ENCODE peak calls at places on chromosomes 2 and 18, in five cellular contexts. H is stomach, W is endothelial cell of umbilical vein, X is vagina, O is breast epithelium. Z is an unnamed sample.

GRCh38 chr2:237280235-237280634 is 133.7 kb downstream of the COL6A3 start:
- DNase-seq in H (no peak), W (no peak), X (no peak), O (no peak), Z (no peak)

GRCh38 chr2:28199995-28200394 is 192.7 kb upstream of the FOSL2 start:
- DNase-seq in H (no peak), W (no peak), X (no peak), O (no peak), Z (no peak)

GRCh38 chr18:21741511-21742322 is 1.1 kb downstream of the MIB1 start:
- DNase-seq in H (peak), W (peak), X (no peak), O (no peak), Z (no peak)

GRCh38 chr18:3151379-3152264 is 68.1 kb downstream of the MYOM1 start:
- DNase-seq in H (no peak), W (peak), X (no peak), O (no peak), Z (no peak)

GRCh38 chr18:48541026-48541746 is 2.4 kb downstream of the CTIF start:
- DNase-seq in H (peak), W (peak), X (no peak), O (peak), Z (peak)

GRCh38 chr2:129914538-129915302 is 64.7 kb upstream of the RAB6C start:
- DNase-seq in H (peak), W (no peak), X (peak), O (no peak), Z (no peak)

GRCh38 chr2:19021100-19021476 is 337.3 kb downstream of the OSR1 start:
- DNase-seq in H (no peak), W (no peak), X (no peak), O (no peak), Z (no peak)

GRCh38 chr2:145380436-145381017 is 860.6 kb upstream of the ZEB2 start:
- DNase-seq in H (no peak), W (peak), X (no peak), O (no peak), Z (no peak)

GRCh38 chr2:167553635-167554034 is 665.4 kb downstream of the XIRP2 start:
- DNase-seq in H (no peak), W (no peak), X (no peak), O (no peak), Z (no peak)

GRCh38 chr2:95058989-95059601 is 33.6 kb downstream of the MAL start:
- DNase-seq in H (peak), W (no peak), X (no peak), O (peak), Z (peak)

GRCh38 chr2:97662895-97663625 is 784 bp downstream of the ACTR1B start:
- DNase-seq in H (peak), W (peak), X (no peak), O (peak), Z (peak)

GRCh38 chr2:63819765-63820717 is 21.7 kb upstream of the UGP2 start:
- DNase-seq in H (no peak), W (no peak), X (no peak), O (no peak), Z (no peak)

GRCh38 chr18:64253222-64253621 is 104.3 kb upstream of the LINC00305 start:
- DNase-seq in H (no peak), W (no peak), X (no peak), O (no peak), Z (no peak)

GRCh38 chr18:67951166-67951565 is 434.6 kb upstream of the DSEL start:
- DNase-seq in H (no peak), W (no peak), X (no peak), O (no peak), Z (no peak)

GRCh38 chr2:96159084-96159830 is 14.0 kb upstream of the DUSP2 start:
- DNase-seq in H (no peak), W (no peak), X (no peak), O (no peak), Z (peak)

GRCh38 chr2:288002-288742 is at the start of gene ALKAL2:
- DNase-seq in H (peak), W (no peak), X (no peak), O (no peak), Z (no peak)

GRCh38 chr2:2142350-2142749 is 188.7 kb downstream of the MYT1L start:
- DNase-seq in H (no peak), W (no peak), X (no peak), O (no peak), Z (no peak)

GRCh38 chr2:96875498-96876035 is 5.7 kb upstream of the SEMA4C start:
- DNase-seq in H (no peak), W (no peak), X (no peak), O (no peak), Z (no peak)

GRCh38 chr2:36701391-36701795 is 4.9 kb downstream of the VIT start:
- DNase-seq in H (no peak), W (no peak), X (no peak), O (no peak), Z (no peak)

GRCh38 chr2:133438026-133438425 is 130.2 kb downstream of the NCKAP5 start:
- DNase-seq in H (no peak), W (no peak), X (no peak), O (no peak), Z (no peak)

GRCh38 chr2:151771599-151772358 is 37.5 kb upstream of the NEB start:
- DNase-seq in H (no peak), W (no peak), X (no peak), O (no peak), Z (peak)

GRCh38 chr2:16713011-16713423 is 47.4 kb upstream of the CYRIA start:
- DNase-seq in H (no peak), W (no peak), X (no peak), O (no peak), Z (no peak)

GRCh38 chr2:118807668-118808428 is 39.6 kb downstream of the EN1 start:
- DNase-seq in H (no peak), W (no peak), X (no peak), O (no peak), Z (no peak)

GRCh38 chr2:111176867-111177266 is 56.2 kb downstream of the BCL2L11 start:
- DNase-seq in H (no peak), W (no peak), X (no peak), O (no peak), Z (peak)

GRCh38 chr2:16273111-16273510 is 332.8 kb downstream of the MYCN start:
- DNase-seq in H (no peak), W (no peak), X (no peak), O (no peak), Z (no peak)

GRCh38 chr2:46793423-46794416 is 121.9 kb downstream of the MCFD2 start:
- DNase-seq in H (peak), W (no peak), X (no peak), O (no peak), Z (no peak)

GRCh38 chr2:148027822-148028221 is 6.9 kb downstream of the MBD5 start:
- DNase-seq in H (no peak), W (no peak), X (no peak), O (no peak), Z (no peak)

GRCh38 chr2:128313076-128313836 is 5.4 kb downstream of the HS6ST1 start:
- DNase-seq in H (peak), W (no peak), X (no peak), O (peak), Z (no peak)

GRCh38 chr2:184628051-184628450 is 29.7 kb downstream of the ZNF804A start:
- DNase-seq in H (no peak), W (no peak), X (no peak), O (no peak), Z (no peak)

GRCh38 chr2:53969285-53970094 is 1.3 kb downstream of the PSME4 start:
- DNase-seq in H (no peak), W (peak), X (no peak), O (no peak), Z (no peak)

GRCh38 chr2:32719933-32720716 is 92.3 kb downstream of the TTC27 start:
- DNase-seq in H (no peak), W (peak), X (no peak), O (no peak), Z (no peak)

GRCh38 chr2:68428746-68429145 is 38.3 kb downstream of the FBXO48 start:
- DNase-seq in H (no peak), W (no peak), X (no peak), O (no peak), Z (no peak)

GRCh38 chr2:65331361-65331760 is 101.0 kb downstream of the SPRED2 start:
- DNase-seq in H (no peak), W (no peak), X (no peak), O (no peak), Z (no peak)

GRCh38 chr2:65329551-65329950 is 101.9 kb downstream of the ACTR2 start:
- DNase-seq in H (no peak), W (no peak), X (no peak), O (no peak), Z (no peak)

GRCh38 chr2:65325066-65325465 is 97.4 kb downstream of the ACTR2 start:
- DNase-seq in H (no peak), W (no peak), X (no peak), O (no peak), Z (no peak)

GRCh38 chr2:65326276-65326675 is 98.6 kb downstream of the ACTR2 start:
- DNase-seq in H (no peak), W (no peak), X (no peak), O (peak), Z (no peak)
- TF ChIP-seq POLR2AphosphoS5 in H (no peak), W (no peak), X (no peak), O (no peak), Z (no peak)

GRCh38 chr2:234631896-234632514 is 135.1 kb upstream of the ARL4C start:
- DNase-seq in H (no peak), W (no peak), X (peak), O (no peak), Z (no peak)

GRCh38 chr2:234630676-234631350 is 133.9 kb upstream of the ARL4C start:
- DNase-seq in H (no peak), W (no peak), X (peak), O (no peak), Z (no peak)

GRCh38 chr2:234626566-234627130 is 129.8 kb upstream of the ARL4C start:
- DNase-seq in H (no peak), W (no peak), X (peak), O (no peak), Z (no peak)

GRCh38 chr2:234628953-234629352 is 132.1 kb upstream of the ARL4C start:
- DNase-seq in H (no peak), W (no peak), X (peak), O (no peak), Z (no peak)

GRCh38 chr2:234629596-234629995 is 132.7 kb upstream of the ARL4C start:
- DNase-seq in H (no peak), W (no peak), X (no peak), O (no peak), Z (no peak)
- TF ChIP-seq POLR2AphosphoS5 in H (no peak), W (no peak), X (no peak), O (no peak), Z (no peak)

DNA sequence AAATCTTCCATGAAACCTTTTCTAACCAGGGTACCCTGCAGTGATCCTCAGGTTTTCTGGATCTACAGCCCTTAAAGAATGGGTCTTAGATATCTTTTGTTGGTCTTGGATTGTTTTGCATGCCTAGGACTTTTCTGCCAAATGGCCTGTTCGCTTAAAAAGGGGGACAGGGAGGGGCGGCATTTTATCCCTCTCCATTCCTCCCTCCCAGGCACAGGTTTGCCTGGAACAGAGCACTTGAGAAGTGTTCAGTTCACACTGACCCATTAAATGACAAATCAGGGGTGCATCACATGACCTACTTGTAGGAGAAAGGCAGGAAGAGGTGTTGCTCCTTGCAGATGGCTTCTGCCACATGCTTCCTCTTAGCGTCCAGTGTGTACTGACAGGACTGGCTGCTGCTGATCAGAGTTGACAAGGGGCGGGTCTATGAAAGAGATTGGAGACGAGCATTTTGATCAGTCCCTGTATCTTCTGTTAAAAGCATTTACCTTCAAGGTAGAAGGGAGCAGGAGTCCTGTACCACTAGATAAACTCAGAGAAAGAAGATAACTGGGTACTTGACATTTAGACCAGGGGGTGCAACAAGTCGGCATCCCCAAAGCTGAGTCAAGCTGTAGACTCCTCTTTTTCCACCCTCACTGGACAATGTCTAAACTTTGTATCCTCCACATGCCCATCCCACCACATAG is 8.4 kb downstream of the APOB start:
- DNase-seq in H (no peak), W (no peak), X (no peak), O (no peak), Z (no peak)
- TF ChIP-seq POLR2AphosphoS5 in H (no peak), W (no peak), X (no peak), O (no peak), Z (no peak)

DNA sequence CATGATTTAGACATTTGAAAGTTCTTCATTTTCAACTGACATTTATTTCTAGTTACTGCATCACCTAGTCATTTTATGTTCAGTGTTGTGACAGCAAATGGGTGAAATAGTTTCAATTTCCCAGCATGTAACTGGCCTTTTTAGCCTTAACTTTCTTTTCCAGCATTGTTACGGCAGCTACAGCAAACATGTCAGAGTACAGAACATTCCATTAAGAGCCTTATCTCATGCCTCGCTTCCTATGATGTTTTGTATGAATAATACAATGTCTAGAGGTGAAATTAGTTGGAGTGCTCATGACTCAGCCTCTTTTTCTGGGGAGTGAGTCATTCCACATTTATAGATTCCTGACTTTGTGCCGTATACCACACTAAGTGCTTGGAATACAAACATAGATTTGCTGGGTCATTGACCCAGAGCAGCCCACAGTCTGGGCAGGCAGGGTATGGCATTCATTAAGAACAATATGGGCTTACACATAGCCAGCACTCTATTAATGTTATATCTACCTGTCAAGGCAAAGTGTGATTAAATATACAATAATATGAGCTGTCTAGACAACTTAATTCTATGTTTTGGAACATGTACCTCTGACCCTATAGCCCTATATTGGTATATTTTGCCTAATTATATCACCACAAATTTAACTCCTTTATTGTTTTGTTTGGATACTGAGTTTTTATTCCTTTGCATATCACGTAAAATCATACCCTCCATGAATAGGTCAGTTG is 72.2 kb downstream of the MAP2 start:
- DNase-seq in H (peak), W (peak), X (no peak), O (no peak), Z (no peak)
- TF ChIP-seq POLR2AphosphoS5 in H (peak), W (peak), X (peak), O (peak), Z (no peak)

DNA sequence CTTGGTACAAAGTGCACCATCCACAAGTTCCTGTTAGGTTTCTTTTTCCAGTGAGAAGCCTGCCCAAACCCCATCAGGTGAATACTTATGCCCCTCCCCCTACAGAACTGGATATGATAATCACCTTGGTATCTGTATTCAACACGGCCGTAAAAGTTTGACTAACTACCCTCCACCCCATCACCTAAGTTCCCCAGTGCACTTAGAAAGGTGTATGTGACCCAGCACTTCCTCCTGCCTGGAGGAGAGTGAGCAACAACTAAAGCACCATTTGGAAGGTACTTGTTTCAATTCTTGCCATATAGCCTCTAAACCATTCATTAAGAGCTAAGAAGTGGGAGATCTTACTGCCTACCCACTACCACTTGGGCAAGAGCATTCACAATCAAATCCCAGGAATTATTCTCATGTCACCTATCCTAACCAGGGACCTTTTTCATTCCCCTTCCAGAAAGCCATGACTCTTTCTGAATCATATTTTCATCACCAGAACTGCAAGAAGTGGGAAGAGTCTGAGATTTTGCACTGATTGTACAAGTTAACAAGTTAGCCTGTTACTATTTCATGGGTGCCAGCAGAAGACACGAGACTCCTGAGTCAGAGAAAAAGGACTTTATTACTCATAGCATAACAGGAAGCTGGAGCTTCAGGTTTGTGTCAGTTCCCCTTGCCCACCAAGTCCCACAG is 53.5 kb upstream of the NDUFV2 start:
- DNase-seq in H (no peak), W (no peak), X (no peak), O (no peak), Z (no peak)
- TF ChIP-seq POLR2AphosphoS5 in H (no peak), W (no peak), X (no peak), O (no peak), Z (no peak)

GRCh38 chr2:65435625-65436168 is 3.3 kb upstream of the SPRED2 start:
- DNase-seq in H (peak), W (peak), X (no peak), O (peak), Z (peak)
- TF ChIP-seq POLR2AphosphoS5 in H (peak), W (no peak), X (peak), O (peak), Z (no peak)

GRCh38 chr18:13563390-13563805 is 163.0 kb downstream of the FAM210A start:
- DNase-seq in H (no peak), W (no peak), X (no peak), O (no peak), Z (no peak)
- TF ChIP-seq POLR2AphosphoS5 in H (no peak), W (no peak), X (no peak), O (no peak), Z (peak)

DNA sequence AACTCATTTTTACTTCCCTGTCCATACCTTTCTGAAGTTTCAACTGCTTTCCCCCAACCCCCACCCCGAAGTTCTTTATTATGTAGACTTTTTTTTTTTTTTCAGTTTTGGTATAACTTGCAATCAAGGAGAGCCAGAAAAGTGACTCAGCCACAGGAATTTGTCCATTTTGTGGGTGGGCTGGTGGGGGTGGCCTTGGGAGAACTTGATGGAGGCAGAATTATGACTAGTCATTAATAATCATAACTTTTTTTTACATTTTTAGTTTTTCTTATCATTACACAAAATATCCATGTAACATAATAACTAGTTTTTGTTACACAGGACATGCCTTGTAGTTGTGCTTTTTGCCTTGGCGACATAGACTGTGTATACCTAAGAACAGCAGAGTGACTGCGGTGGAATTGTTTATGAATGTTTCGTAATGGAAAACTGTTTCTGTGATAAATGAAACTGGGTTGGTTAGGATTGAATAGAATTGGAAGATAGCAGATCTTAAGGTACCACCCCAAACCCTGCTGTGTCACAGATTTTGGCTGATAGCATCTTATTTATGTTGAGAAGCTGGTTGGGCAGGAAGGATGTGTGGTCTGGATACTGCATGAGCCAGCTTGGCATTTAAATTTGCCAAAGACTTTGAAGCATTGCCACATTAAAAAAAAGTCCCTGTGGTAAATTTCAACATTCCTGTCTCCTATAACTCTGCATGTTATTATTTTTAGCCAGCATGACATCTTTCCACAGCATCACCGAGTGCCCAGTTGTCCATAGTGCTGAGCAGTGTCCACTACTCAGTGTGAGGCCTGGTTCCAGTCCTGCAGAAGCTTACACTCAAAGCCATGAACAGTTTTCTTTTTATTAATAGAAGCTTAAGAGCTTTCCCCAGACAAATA is 30.7 kb downstream of the LYPD6B start:
- DNase-seq in H (no peak), W (peak), X (no peak), O (no peak), Z (no peak)
- TF ChIP-seq POLR2AphosphoS5 in H (no peak), W (no peak), X (peak), O (no peak), Z (no peak)

Z was measured in spleen.